ENCODE peak calls at places on chromosomes 4 and X, in seven cellular contexts. One of them, this sample, is unnamed.
A peak's percentile ranks its signal among the peaks of the same experiment; 100 is the strongest.

GRCh38 chr4:154416183-154416543 is 75.4 kb downstream of the DCHS2 start:
- DNase-seq in suprapubic skin: no peak
- DNase-seq in transverse colon: peak; percentile 20
- DNase-seq in GM12878: no peak
- DNase-seq in K562: peak; percentile 15
- DNase-seq in sigmoid colon: peak; percentile 77
- DNase-seq in prostate gland: no peak
- DNase-seq in this sample: no peak

GRCh38 chr4:25253072-25253447 is 19.2 kb downstream of the PI4K2B start:
- DNase-seq in sigmoid colon: no peak
- DNase-seq in suprapubic skin: no peak
- DNase-seq in transverse colon: no peak
- DNase-seq in GM12878: no peak
- DNase-seq in K562: no peak
- DNase-seq in prostate gland: no peak
- DNase-seq in this sample: no peak

GRCh38 chrX:121479406-121479805 is 432.0 kb downstream of the GLUD2 start:
- DNase-seq in K562: no peak
- DNase-seq in transverse colon: no peak
- DNase-seq in prostate gland: no peak
- DNase-seq in sigmoid colon: no peak
- DNase-seq in GM12878: no peak
- DNase-seq in suprapubic skin: no peak
- DNase-seq in this sample: no peak

GRCh38 chr4:38667005-38667771 is 3.2 kb downstream of the KLF3 start:
- DNase-seq in transverse colon: peak; percentile 87
- DNase-seq in K562: peak; percentile 71
- DNase-seq in prostate gland: peak; percentile 88
- DNase-seq in sigmoid colon: peak; percentile 94
- DNase-seq in suprapubic skin: peak; percentile 84
- DNase-seq in GM12878: no peak
- DNase-seq in this sample: no peak

GRCh38 chrX:102154900-102155805 is 624 bp downstream of the BEX5 start:
- DNase-seq in suprapubic skin: no peak
- DNase-seq in transverse colon: peak; percentile 13
- DNase-seq in GM12878: no peak
- DNase-seq in sigmoid colon: no peak
- DNase-seq in K562: no peak
- DNase-seq in prostate gland: peak; percentile 4
- DNase-seq in this sample: no peak

GRCh38 chrX:17020828-17021821 is 74.7 kb downstream of the REPS2 start:
- DNase-seq in prostate gland: no peak
- DNase-seq in sigmoid colon: peak; percentile 78
- DNase-seq in suprapubic skin: no peak
- DNase-seq in K562: no peak
- DNase-seq in GM12878: peak; percentile 9
- DNase-seq in transverse colon: no peak
- DNase-seq in this sample: no peak

GRCh38 chrX:105260291-105261043 is 40.0 kb upstream of the TEX13A start:
- DNase-seq in sigmoid colon: no peak
- DNase-seq in prostate gland: no peak
- DNase-seq in suprapubic skin: no peak
- DNase-seq in transverse colon: no peak
- DNase-seq in GM12878: no peak
- DNase-seq in K562: no peak
- DNase-seq in this sample: no peak

GRCh38 chr4:87896020-87896621 is 63.4 kb downstream of the MEPE start:
- DNase-seq in GM12878: no peak
- DNase-seq in prostate gland: no peak
- DNase-seq in transverse colon: no peak
- DNase-seq in sigmoid colon: no peak
- DNase-seq in suprapubic skin: no peak
- DNase-seq in K562: no peak
- DNase-seq in this sample: no peak

GRCh38 chr4:171896426-171896825 is 83.2 kb downstream of the GALNTL6 start:
- DNase-seq in GM12878: no peak
- DNase-seq in K562: no peak
- DNase-seq in transverse colon: no peak
- DNase-seq in suprapubic skin: no peak
- DNase-seq in prostate gland: no peak
- DNase-seq in sigmoid colon: no peak
- DNase-seq in this sample: no peak

GRCh38 chr4:10095296-10095991 is 21.2 kb downstream of the WDR1 start:
- DNase-seq in K562: no peak
- DNase-seq in GM12878: no peak
- DNase-seq in suprapubic skin: no peak
- DNase-seq in sigmoid colon: no peak
- DNase-seq in transverse colon: no peak
- DNase-seq in prostate gland: no peak
- DNase-seq in this sample: no peak

GRCh38 chr4:104866809-104867208 is 279.9 kb upstream of the TET2 start:
- DNase-seq in GM12878: no peak
- DNase-seq in K562: no peak
- DNase-seq in suprapubic skin: no peak
- DNase-seq in prostate gland: no peak
- DNase-seq in sigmoid colon: no peak
- DNase-seq in transverse colon: no peak
- DNase-seq in this sample: no peak

GRCh38 chr4:163911891-163912290 is 417.4 kb downstream of the TMA16 start:
- DNase-seq in sigmoid colon: no peak
- DNase-seq in GM12878: no peak
- DNase-seq in K562: no peak
- DNase-seq in suprapubic skin: no peak
- DNase-seq in prostate gland: no peak
- DNase-seq in transverse colon: no peak
- DNase-seq in this sample: no peak

GRCh38 chr4:124632439-124632838 is 80.1 kb downstream of the ANKRD50 start:
- DNase-seq in GM12878: no peak
- DNase-seq in prostate gland: no peak
- DNase-seq in K562: no peak
- DNase-seq in sigmoid colon: no peak
- DNase-seq in suprapubic skin: no peak
- DNase-seq in transverse colon: no peak
- DNase-seq in this sample: no peak

GRCh38 chr4:10396181-10396580 is 61.0 kb downstream of the ZNF518B start:
- DNase-seq in sigmoid colon: no peak
- DNase-seq in suprapubic skin: no peak
- DNase-seq in transverse colon: no peak
- DNase-seq in GM12878: no peak
- DNase-seq in K562: no peak
- DNase-seq in prostate gland: no peak
- DNase-seq in this sample: no peak

GRCh38 chr4:156941940-156942548 is 29.6 kb downstream of the PDGFC start:
- DNase-seq in prostate gland: peak; percentile 55
- DNase-seq in suprapubic skin: no peak
- DNase-seq in sigmoid colon: peak; percentile 84
- DNase-seq in transverse colon: peak; percentile 33
- DNase-seq in K562: no peak
- DNase-seq in GM12878: no peak
- DNase-seq in this sample: peak; percentile 52

GRCh38 chr4:17367201-17367600 is 144.7 kb downstream of the QDPR start:
- DNase-seq in prostate gland: no peak
- DNase-seq in GM12878: no peak
- DNase-seq in transverse colon: no peak
- DNase-seq in sigmoid colon: no peak
- DNase-seq in suprapubic skin: no peak
- DNase-seq in K562: no peak
- DNase-seq in this sample: no peak

GRCh38 chr4:95249402-95250043 is 299.2 kb downstream of the UNC5C start:
- DNase-seq in suprapubic skin: no peak
- DNase-seq in GM12878: no peak
- DNase-seq in transverse colon: no peak
- DNase-seq in K562: peak; percentile 51
- DNase-seq in prostate gland: no peak
- DNase-seq in sigmoid colon: no peak
- DNase-seq in this sample: no peak

GRCh38 chrX:46840946-46841740 is 4.3 kb downstream of the RP2 start:
- DNase-seq in GM12878: no peak
- DNase-seq in K562: no peak
- DNase-seq in sigmoid colon: no peak
- DNase-seq in transverse colon: no peak
- DNase-seq in prostate gland: no peak
- DNase-seq in suprapubic skin: no peak
- DNase-seq in this sample: no peak

GRCh38 chrX:153731117-153731844 is 6.6 kb downstream of the ABCD1 start:
- DNase-seq in sigmoid colon: no peak
- DNase-seq in suprapubic skin: no peak
- DNase-seq in prostate gland: no peak
- DNase-seq in GM12878: no peak
- DNase-seq in K562: no peak
- DNase-seq in transverse colon: no peak
- DNase-seq in this sample: no peak

GRCh38 chr4:125368161-125368560 is 53.4 kb downstream of the FAT4 start:
- DNase-seq in suprapubic skin: no peak
- DNase-seq in transverse colon: no peak
- DNase-seq in K562: no peak
- DNase-seq in GM12878: no peak
- DNase-seq in prostate gland: no peak
- DNase-seq in sigmoid colon: no peak
- DNase-seq in this sample: no peak

GRCh38 chrX:46260502-46260901 is 284.7 kb downstream of the ZNF674 start:
- DNase-seq in suprapubic skin: no peak
- DNase-seq in transverse colon: no peak
- DNase-seq in GM12878: no peak
- DNase-seq in K562: no peak
- DNase-seq in prostate gland: no peak
- DNase-seq in sigmoid colon: no peak
- DNase-seq in this sample: peak; percentile 53

GRCh38 chr4:33150139-33150538 is 2430.0 kb downstream of the PCDH7 start:
- DNase-seq in sigmoid colon: no peak
- DNase-seq in GM12878: no peak
- DNase-seq in prostate gland: no peak
- DNase-seq in transverse colon: no peak
- DNase-seq in suprapubic skin: no peak
- DNase-seq in K562: no peak
- DNase-seq in this sample: no peak
- TF ChIP-seq POLR2AphosphoS5 in sigmoid colon: no peak
- TF ChIP-seq POLR2AphosphoS5 in GM12878: no peak
- TF ChIP-seq POLR2AphosphoS5 in prostate gland: no peak
- TF ChIP-seq POLR2AphosphoS5 in transverse colon: no peak
- TF ChIP-seq POLR2AphosphoS5 in suprapubic skin: no peak
- TF ChIP-seq POLR2AphosphoS5 in K562: no peak
- TF ChIP-seq POLR2AphosphoS5 in this sample: no peak

GRCh38 chr4:173208420-173208819 is 39.8 kb downstream of the GALNT7 start:
- DNase-seq in suprapubic skin: no peak
- DNase-seq in prostate gland: no peak
- DNase-seq in transverse colon: no peak
- DNase-seq in sigmoid colon: no peak
- DNase-seq in GM12878: no peak
- DNase-seq in K562: peak; percentile 21
- DNase-seq in this sample: no peak
- H3K4me1 ChIP-seq in suprapubic skin: peaks cover 6% of the 10 kb centered on the region
- H3K4me1 ChIP-seq in prostate gland: no peaks in the 10 kb centered on the region
- H3K4me1 ChIP-seq in transverse colon: peaks cover 11% of the 10 kb centered on the region
- H3K4me1 ChIP-seq in sigmoid colon: no peaks in the 10 kb centered on the region
- H3K4me1 ChIP-seq in GM12878: no peaks in the 10 kb centered on the region
- H3K4me1 ChIP-seq in K562: peaks cover 26% of the 10 kb centered on the region
- H3K4me1 ChIP-seq in this sample: peaks cover 8% of the 10 kb centered on the region

GRCh38 chr4:26267087-26267486 is 53.7 kb upstream of the RBPJ start:
- DNase-seq in GM12878: no peak
- DNase-seq in prostate gland: peak; percentile 41
- DNase-seq in sigmoid colon: peak; percentile 87
- DNase-seq in K562: no peak
- DNase-seq in suprapubic skin: no peak
- DNase-seq in transverse colon: peak; percentile 47
- DNase-seq in this sample: peak; percentile 24
- TF ChIP-seq POLR2AphosphoS5 in GM12878: no peak
- TF ChIP-seq POLR2AphosphoS5 in prostate gland: peak; percentile 42
- TF ChIP-seq POLR2AphosphoS5 in sigmoid colon: no peak
- TF ChIP-seq POLR2AphosphoS5 in K562: no peak
- TF ChIP-seq POLR2AphosphoS5 in suprapubic skin: no peak
- TF ChIP-seq POLR2AphosphoS5 in transverse colon: no peak
- TF ChIP-seq POLR2AphosphoS5 in this sample: no peak

GRCh38 chrX:14673236-14673635 is 143.9 kb downstream of the GLRA2 start:
- DNase-seq in K562: no peak
- DNase-seq in GM12878: no peak
- DNase-seq in prostate gland: no peak
- DNase-seq in sigmoid colon: no peak
- DNase-seq in transverse colon: no peak
- DNase-seq in suprapubic skin: no peak
- DNase-seq in this sample: no peak
- H3K4me1 ChIP-seq in K562: no peaks in the 10 kb centered on the region
- H3K4me1 ChIP-seq in GM12878: peaks cover 12% of the 10 kb centered on the region
- H3K4me1 ChIP-seq in prostate gland: no peaks in the 10 kb centered on the region
- H3K4me1 ChIP-seq in sigmoid colon: no peaks in the 10 kb centered on the region
- H3K4me1 ChIP-seq in transverse colon: no peaks in the 10 kb centered on the region
- H3K4me1 ChIP-seq in suprapubic skin: no peaks in the 10 kb centered on the region
- H3K4me1 ChIP-seq in this sample: no peaks in the 10 kb centered on the region

DNA sequence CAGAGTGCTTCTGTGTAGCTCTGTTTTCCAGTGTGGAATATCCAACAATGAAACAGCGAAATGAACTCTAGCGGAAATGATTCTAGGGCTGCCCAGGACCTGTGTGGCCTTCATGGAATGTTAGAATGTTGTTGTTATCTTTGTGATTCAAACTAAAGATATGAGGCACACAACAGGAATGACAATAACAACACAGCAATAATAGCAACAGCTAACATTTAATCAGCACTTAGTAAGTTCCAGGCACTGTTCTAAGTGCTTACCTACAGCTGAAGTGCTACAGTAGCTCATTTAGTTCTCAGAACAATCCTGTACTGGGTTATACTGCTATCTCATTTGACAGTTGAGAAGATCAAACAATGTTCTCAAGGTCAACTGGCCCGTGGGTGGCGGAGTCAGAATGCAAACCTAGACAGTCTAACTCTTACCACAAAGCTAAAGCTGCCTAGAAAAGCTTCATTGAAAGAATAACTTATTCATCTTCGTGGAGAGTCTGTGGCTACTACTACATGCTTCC is 63.7 kb downstream of the MAML3 start:
- DNase-seq in K562: no peak
- DNase-seq in GM12878: no peak
- DNase-seq in transverse colon: no peak
- DNase-seq in suprapubic skin: no peak
- DNase-seq in sigmoid colon: no peak
- DNase-seq in prostate gland: no peak
- DNase-seq in this sample: no peak
- TF ChIP-seq POLR2AphosphoS5 in K562: no peak
- TF ChIP-seq POLR2AphosphoS5 in GM12878: no peak
- TF ChIP-seq POLR2AphosphoS5 in transverse colon: no peak
- TF ChIP-seq POLR2AphosphoS5 in suprapubic skin: no peak
- TF ChIP-seq POLR2AphosphoS5 in sigmoid colon: no peak
- TF ChIP-seq POLR2AphosphoS5 in prostate gland: no peak
- TF ChIP-seq POLR2AphosphoS5 in this sample: no peak

GRCh38 chr4:113739197-113739596 is 22.3 kb downstream of the CAMK2D start:
- DNase-seq in sigmoid colon: no peak
- DNase-seq in transverse colon: no peak
- DNase-seq in GM12878: no peak
- DNase-seq in suprapubic skin: no peak
- DNase-seq in prostate gland: no peak
- DNase-seq in K562: no peak
- DNase-seq in this sample: no peak
- H3K4me1 ChIP-seq in sigmoid colon: no peaks in the 10 kb centered on the region
- H3K4me1 ChIP-seq in transverse colon: peaks cover 18% of the 10 kb centered on the region
- H3K4me1 ChIP-seq in GM12878: no peaks in the 10 kb centered on the region
- H3K4me1 ChIP-seq in suprapubic skin: peaks cover 15% of the 10 kb centered on the region
- H3K4me1 ChIP-seq in prostate gland: no peaks in the 10 kb centered on the region
- H3K4me1 ChIP-seq in K562: no peaks in the 10 kb centered on the region
- H3K4me1 ChIP-seq in this sample: no peaks in the 10 kb centered on the region